ENCODE peak calls at places on chromosomes 6 and 20, in seven cellular contexts. One of them, this sample, is unnamed.

GRCh38 chr6:131130546-131130925 is 4.7 kb upstream of the AKAP7 start:
- DNase-seq in activated CD8-positive, alpha-beta T cell treated with anti-CD3 and anti-CD28 coated beads for 36 hours: no peak
- DNase-seq in ELF-1: no peak
- DNase-seq in NCI-H1930: no peak
- DNase-seq in T-helper 2 cell: no peak
- DNase-seq in lung: no peak
- DNase-seq in A549: no peak
- DNase-seq in this sample: no peak

GRCh38 chr6:134640229-134640628 is 309.7 kb downstream of the ALDH8A1 start:
- DNase-seq in T-helper 2 cell: no peak
- DNase-seq in activated CD8-positive, alpha-beta T cell treated with anti-CD3 and anti-CD28 coated beads for 36 hours: no peak
- DNase-seq in A549: no peak
- DNase-seq in lung: no peak
- DNase-seq in NCI-H1930: no peak
- DNase-seq in ELF-1: no peak
- DNase-seq in this sample: peak

GRCh38 chr20:31570021-31570463 is 35.0 kb upstream of the ID1 start:
- DNase-seq in T-helper 2 cell: no peak
- DNase-seq in A549: no peak
- DNase-seq in activated CD8-positive, alpha-beta T cell treated with anti-CD3 and anti-CD28 coated beads for 36 hours: no peak
- DNase-seq in NCI-H1930: no peak
- DNase-seq in lung: no peak
- DNase-seq in ELF-1: no peak
- DNase-seq in this sample: no peak

GRCh38 chr6:71349976-71350615 is 61.5 kb downstream of the OGFRL1 start:
- DNase-seq in ELF-1: no peak
- DNase-seq in activated CD8-positive, alpha-beta T cell treated with anti-CD3 and anti-CD28 coated beads for 36 hours: no peak
- DNase-seq in A549: no peak
- DNase-seq in lung: no peak
- DNase-seq in NCI-H1930: no peak
- DNase-seq in T-helper 2 cell: peak
- DNase-seq in this sample: no peak

GRCh38 chr6:17485181-17485580 is 91.8 kb downstream of the CAP2 start:
- DNase-seq in T-helper 2 cell: no peak
- DNase-seq in NCI-H1930: no peak
- DNase-seq in ELF-1: no peak
- DNase-seq in lung: no peak
- DNase-seq in activated CD8-positive, alpha-beta T cell treated with anti-CD3 and anti-CD28 coated beads for 36 hours: no peak
- DNase-seq in A549: no peak
- DNase-seq in this sample: no peak

GRCh38 chr6:7042654-7043545 is 64.9 kb upstream of the RREB1 start:
- DNase-seq in NCI-H1930: no peak
- DNase-seq in T-helper 2 cell: no peak
- DNase-seq in lung: no peak
- DNase-seq in A549: no peak
- DNase-seq in activated CD8-positive, alpha-beta T cell treated with anti-CD3 and anti-CD28 coated beads for 36 hours: no peak
- DNase-seq in ELF-1: peak
- DNase-seq in this sample: no peak

GRCh38 chr20:20367681-20368413 is at the start of gene INSM1:
- DNase-seq in lung: no peak
- DNase-seq in A549: no peak
- DNase-seq in T-helper 2 cell: no peak
- DNase-seq in NCI-H1930: peak
- DNase-seq in activated CD8-positive, alpha-beta T cell treated with anti-CD3 and anti-CD28 coated beads for 36 hours: peak
- DNase-seq in ELF-1: no peak
- DNase-seq in this sample: no peak

GRCh38 chr20:62660216-62660615 is 17.9 kb downstream of the SLCO4A1 start:
- DNase-seq in T-helper 2 cell: no peak
- DNase-seq in ELF-1: no peak
- DNase-seq in NCI-H1930: no peak
- DNase-seq in lung: no peak
- DNase-seq in activated CD8-positive, alpha-beta T cell treated with anti-CD3 and anti-CD28 coated beads for 36 hours: no peak
- DNase-seq in A549: no peak
- DNase-seq in this sample: no peak

GRCh38 chr6:39362487-39362865 is 40.0 kb upstream of the KCNK16 start:
- DNase-seq in T-helper 2 cell: no peak
- DNase-seq in activated CD8-positive, alpha-beta T cell treated with anti-CD3 and anti-CD28 coated beads for 36 hours: no peak
- DNase-seq in lung: no peak
- DNase-seq in NCI-H1930: no peak
- DNase-seq in A549: no peak
- DNase-seq in ELF-1: no peak
- DNase-seq in this sample: peak

GRCh38 chr20:38286586-38287502 is 17.1 kb upstream of the BPI start:
- DNase-seq in T-helper 2 cell: no peak
- DNase-seq in lung: no peak
- DNase-seq in ELF-1: no peak
- DNase-seq in activated CD8-positive, alpha-beta T cell treated with anti-CD3 and anti-CD28 coated beads for 36 hours: no peak
- DNase-seq in A549: no peak
- DNase-seq in NCI-H1930: no peak
- DNase-seq in this sample: no peak

GRCh38 chr6:17305219-17306001 is 24.2 kb downstream of the RBM24 start:
- DNase-seq in activated CD8-positive, alpha-beta T cell treated with anti-CD3 and anti-CD28 coated beads for 36 hours: no peak
- DNase-seq in T-helper 2 cell: no peak
- DNase-seq in ELF-1: no peak
- DNase-seq in A549: no peak
- DNase-seq in NCI-H1930: no peak
- DNase-seq in lung: no peak
- DNase-seq in this sample: no peak

GRCh38 chr6:33427585-33428218 is 7.8 kb downstream of the SYNGAP1 start:
- DNase-seq in A549: peak
- DNase-seq in ELF-1: peak
- DNase-seq in T-helper 2 cell: peak
- DNase-seq in lung: no peak
- DNase-seq in NCI-H1930: peak
- DNase-seq in activated CD8-positive, alpha-beta T cell treated with anti-CD3 and anti-CD28 coated beads for 36 hours: peak
- DNase-seq in this sample: no peak

GRCh38 chr6:133241088-133241900 is at the start of gene EYA4:
- DNase-seq in NCI-H1930: peak
- DNase-seq in ELF-1: peak
- DNase-seq in activated CD8-positive, alpha-beta T cell treated with anti-CD3 and anti-CD28 coated beads for 36 hours: no peak
- DNase-seq in T-helper 2 cell: no peak
- DNase-seq in lung: no peak
- DNase-seq in A549: peak
- DNase-seq in this sample: peak

GRCh38 chr6:41560440-41561192 is 14.4 kb downstream of the FOXP4 start:
- DNase-seq in A549: no peak
- DNase-seq in NCI-H1930: no peak
- DNase-seq in lung: peak
- DNase-seq in activated CD8-positive, alpha-beta T cell treated with anti-CD3 and anti-CD28 coated beads for 36 hours: peak
- DNase-seq in ELF-1: peak
- DNase-seq in T-helper 2 cell: peak
- DNase-seq in this sample: peak

GRCh38 chr6:5981274-5982026 is 25.3 kb downstream of the NRN1 start:
- DNase-seq in ELF-1: no peak
- DNase-seq in T-helper 2 cell: peak
- DNase-seq in activated CD8-positive, alpha-beta T cell treated with anti-CD3 and anti-CD28 coated beads for 36 hours: no peak
- DNase-seq in NCI-H1930: no peak
- DNase-seq in lung: no peak
- DNase-seq in A549: no peak
- DNase-seq in this sample: no peak

GRCh38 chr6:47180633-47181032 is 129.1 kb downstream of the TNFRSF21 start:
- DNase-seq in ELF-1: peak
- DNase-seq in lung: no peak
- DNase-seq in activated CD8-positive, alpha-beta T cell treated with anti-CD3 and anti-CD28 coated beads for 36 hours: peak
- DNase-seq in A549: peak
- DNase-seq in NCI-H1930: peak
- DNase-seq in T-helper 2 cell: no peak
- DNase-seq in this sample: no peak

GRCh38 chr6:125310994-125311649 is 9.4 kb upstream of the HDDC2 start:
- DNase-seq in lung: no peak
- DNase-seq in NCI-H1930: peak
- DNase-seq in activated CD8-positive, alpha-beta T cell treated with anti-CD3 and anti-CD28 coated beads for 36 hours: peak
- DNase-seq in T-helper 2 cell: peak
- DNase-seq in ELF-1: peak
- DNase-seq in A549: peak
- DNase-seq in this sample: peak

GRCh38 chr6:152068622-152069261 is 261.3 kb downstream of the ESR1 start:
- DNase-seq in activated CD8-positive, alpha-beta T cell treated with anti-CD3 and anti-CD28 coated beads for 36 hours: no peak
- DNase-seq in A549: no peak
- DNase-seq in NCI-H1930: no peak
- DNase-seq in ELF-1: no peak
- DNase-seq in T-helper 2 cell: no peak
- DNase-seq in lung: no peak
- DNase-seq in this sample: no peak

GRCh38 chr20:43682446-43682845 is 15.5 kb downstream of the MYBL2 start:
- DNase-seq in lung: no peak
- DNase-seq in activated CD8-positive, alpha-beta T cell treated with anti-CD3 and anti-CD28 coated beads for 36 hours: no peak
- DNase-seq in T-helper 2 cell: no peak
- DNase-seq in A549: no peak
- DNase-seq in ELF-1: no peak
- DNase-seq in NCI-H1930: no peak
- DNase-seq in this sample: peak

GRCh38 chr6:138038148-138038870 is 68.9 kb downstream of the PERP start:
- DNase-seq in A549: no peak
- DNase-seq in ELF-1: no peak
- DNase-seq in NCI-H1930: no peak
- DNase-seq in lung: no peak
- DNase-seq in T-helper 2 cell: no peak
- DNase-seq in activated CD8-positive, alpha-beta T cell treated with anti-CD3 and anti-CD28 coated beads for 36 hours: no peak
- DNase-seq in this sample: no peak

GRCh38 chr6:17962436-17963031 is 24.9 kb downstream of the KIF13A start:
- DNase-seq in A549: no peak
- DNase-seq in ELF-1: peak
- DNase-seq in T-helper 2 cell: no peak
- DNase-seq in lung: no peak
- DNase-seq in activated CD8-positive, alpha-beta T cell treated with anti-CD3 and anti-CD28 coated beads for 36 hours: no peak
- DNase-seq in NCI-H1930: no peak
- DNase-seq in this sample: no peak

GRCh38 chr6:45813943-45814342 is 201.7 kb downstream of the CLIC5 start:
- DNase-seq in T-helper 2 cell: peak
- DNase-seq in activated CD8-positive, alpha-beta T cell treated with anti-CD3 and anti-CD28 coated beads for 36 hours: no peak
- DNase-seq in lung: no peak
- DNase-seq in NCI-H1930: no peak
- DNase-seq in ELF-1: no peak
- DNase-seq in A549: no peak
- DNase-seq in this sample: peak

GRCh38 chr6:136129365-136129764 is 120.7 kb downstream of the MTFR2 start:
- DNase-seq in ELF-1: no peak
- DNase-seq in T-helper 2 cell: no peak
- DNase-seq in A549: no peak
- DNase-seq in lung: no peak
- DNase-seq in NCI-H1930: no peak
- DNase-seq in activated CD8-positive, alpha-beta T cell treated with anti-CD3 and anti-CD28 coated beads for 36 hours: no peak
- DNase-seq in this sample: no peak

GRCh38 chr20:62931464-62931863 is 5.2 kb upstream of the DIDO1 start:
- DNase-seq in T-helper 2 cell: no peak
- DNase-seq in A549: no peak
- DNase-seq in activated CD8-positive, alpha-beta T cell treated with anti-CD3 and anti-CD28 coated beads for 36 hours: no peak
- DNase-seq in NCI-H1930: no peak
- DNase-seq in ELF-1: peak
- DNase-seq in lung: no peak
- DNase-seq in this sample: no peak

GRCh38 chr6:25042599-25042936 is 106.8 kb upstream of the RIPOR2 start:
- DNase-seq in activated CD8-positive, alpha-beta T cell treated with anti-CD3 and anti-CD28 coated beads for 36 hours: peak
- DNase-seq in T-helper 2 cell: peak
- DNase-seq in NCI-H1930: no peak
- DNase-seq in lung: no peak
- DNase-seq in ELF-1: no peak
- DNase-seq in A549: no peak
- DNase-seq in this sample: no peak

GRCh38 chr20:39338977-39339376 is 376.8 kb downstream of the DHX35 start:
- DNase-seq in ELF-1: no peak
- DNase-seq in A549: no peak
- DNase-seq in T-helper 2 cell: no peak
- DNase-seq in NCI-H1930: no peak
- DNase-seq in activated CD8-positive, alpha-beta T cell treated with anti-CD3 and anti-CD28 coated beads for 36 hours: no peak
- DNase-seq in lung: no peak
- DNase-seq in this sample: no peak

GRCh38 chr20:38149880-38150594 is 15.0 kb downstream of the TGM2 start:
- DNase-seq in A549: no peak
- DNase-seq in ELF-1: no peak
- DNase-seq in T-helper 2 cell: no peak
- DNase-seq in NCI-H1930: no peak
- DNase-seq in lung: no peak
- DNase-seq in activated CD8-positive, alpha-beta T cell treated with anti-CD3 and anti-CD28 coated beads for 36 hours: no peak
- DNase-seq in this sample: no peak

GRCh38 chr6:63805808-63806572 is 170.4 kb downstream of the PHF3 start:
- DNase-seq in ELF-1: peak
- DNase-seq in A549: peak
- DNase-seq in NCI-H1930: no peak
- DNase-seq in activated CD8-positive, alpha-beta T cell treated with anti-CD3 and anti-CD28 coated beads for 36 hours: no peak
- DNase-seq in T-helper 2 cell: no peak
- DNase-seq in lung: no peak
- DNase-seq in this sample: no peak

GRCh38 chr6:36755435-36756348 is 58.1 kb downstream of the RAB44 start:
- DNase-seq in NCI-H1930: no peak
- DNase-seq in lung: no peak
- DNase-seq in ELF-1: no peak
- DNase-seq in T-helper 2 cell: peak
- DNase-seq in A549: no peak
- DNase-seq in activated CD8-positive, alpha-beta T cell treated with anti-CD3 and anti-CD28 coated beads for 36 hours: peak
- DNase-seq in this sample: peak

GRCh38 chr20:63052571-63053429 is 46.0 kb upstream of the BHLHE23 start:
- DNase-seq in ELF-1: no peak
- DNase-seq in T-helper 2 cell: no peak
- DNase-seq in A549: no peak
- DNase-seq in lung: no peak
- DNase-seq in NCI-H1930: no peak
- DNase-seq in activated CD8-positive, alpha-beta T cell treated with anti-CD3 and anti-CD28 coated beads for 36 hours: no peak
- DNase-seq in this sample: no peak

GRCh38 chr20:39638671-39639070 is 676.5 kb downstream of the DHX35 start:
- DNase-seq in A549: no peak
- DNase-seq in ELF-1: no peak
- DNase-seq in lung: no peak
- DNase-seq in activated CD8-positive, alpha-beta T cell treated with anti-CD3 and anti-CD28 coated beads for 36 hours: no peak
- DNase-seq in NCI-H1930: no peak
- DNase-seq in T-helper 2 cell: no peak
- DNase-seq in this sample: no peak

GRCh38 chr6:144347447-144347758 is 62.3 kb downstream of the UTRN start:
- DNase-seq in NCI-H1930: no peak
- DNase-seq in A549: no peak
- DNase-seq in ELF-1: no peak
- DNase-seq in T-helper 2 cell: no peak
- DNase-seq in activated CD8-positive, alpha-beta T cell treated with anti-CD3 and anti-CD28 coated beads for 36 hours: no peak
- DNase-seq in lung: no peak
- DNase-seq in this sample: no peak

GRCh38 chr6:89597372-89597771 is 41.2 kb downstream of the LYRM2 start:
- DNase-seq in lung: no peak
- DNase-seq in NCI-H1930: no peak
- DNase-seq in activated CD8-positive, alpha-beta T cell treated with anti-CD3 and anti-CD28 coated beads for 36 hours: no peak
- DNase-seq in ELF-1: no peak
- DNase-seq in T-helper 2 cell: no peak
- DNase-seq in A549: no peak
- DNase-seq in this sample: no peak

GRCh38 chr6:150723857-150724256 is 124.2 kb downstream of the PLEKHG1 start:
- DNase-seq in ELF-1: peak
- DNase-seq in lung: no peak
- DNase-seq in A549: no peak
- DNase-seq in NCI-H1930: no peak
- DNase-seq in T-helper 2 cell: no peak
- DNase-seq in activated CD8-positive, alpha-beta T cell treated with anti-CD3 and anti-CD28 coated beads for 36 hours: no peak
- DNase-seq in this sample: no peak

GRCh38 chr20:59004763-59005522 is 2.1 kb downstream of the CTSZ start:
- DNase-seq in A549: no peak
- DNase-seq in T-helper 2 cell: peak
- DNase-seq in NCI-H1930: no peak
- DNase-seq in ELF-1: no peak
- DNase-seq in lung: peak
- DNase-seq in activated CD8-positive, alpha-beta T cell treated with anti-CD3 and anti-CD28 coated beads for 36 hours: peak
- DNase-seq in this sample: peak

GRCh38 chr6:105886812-105887513 is 199.2 kb upstream of the PRDM1 start:
- DNase-seq in lung: no peak
- DNase-seq in T-helper 2 cell: no peak
- DNase-seq in A549: no peak
- DNase-seq in activated CD8-positive, alpha-beta T cell treated with anti-CD3 and anti-CD28 coated beads for 36 hours: no peak
- DNase-seq in NCI-H1930: no peak
- DNase-seq in ELF-1: no peak
- DNase-seq in this sample: no peak

This sample was measured in MM.1S.